ENCODE peak calls at places on chromosome 6, in six cellular contexts. H is NCI-H2081; C is amniotic stem cell; N is NCI-H748 treated with DMSO at 0.1 percent for 48 hours; V is activated naive CD4-positive, alpha-beta T cell treated with Interleukin-2 at 50 U/mL for 16 hours; G is retinal pigment epithelial cell. M is an unnamed sample.

GRCh38 chr6:41021832-41022231 is 17.2 kb downstream of the UNC5CL start:
- DNase-seq in H (no peak), N (no peak), C (peak), G (no peak), V (no peak), M (no peak)

GRCh38 chr6:168384045-168385038 is 56.6 kb upstream of the SMOC2 start:
- DNase-seq in G (no peak), H (no peak), V (no peak), C (no peak), N (no peak), M (no peak)

GRCh38 chr6:143141442-143141841 is 80.8 kb downstream of the AIG1 start:
- DNase-seq in V (no peak), G (no peak), N (no peak), H (no peak), C (no peak), M (no peak)

GRCh38 chr6:108592371-108593337 is 31.9 kb downstream of the FOXO3 start:
- DNase-seq in G (no peak), N (no peak), C (no peak), H (no peak), V (peak), M (peak)

GRCh38 chr6:53967415-53967814 is 143.8 kb upstream of the MLIP start:
- DNase-seq in N (no peak), C (no peak), H (no peak), V (no peak), G (no peak), M (no peak)

GRCh38 chr6:21587925-21588811 is 5.4 kb upstream of the SOX4 start:
- DNase-seq in V (peak), N (peak), H (peak), G (no peak), C (peak), M (no peak)

GRCh38 chr6:8749449-8749848 is 314.1 kb upstream of the SLC35B3 start:
- DNase-seq in V (no peak), H (peak), G (no peak), C (no peak), N (no peak), M (no peak)

GRCh38 chr6:145809785-145810184 is 4.8 kb downstream of the FBXO30 start:
- DNase-seq in C (no peak), G (no peak), N (no peak), H (no peak), V (no peak), M (no peak)

GRCh38 chr6:18025591-18025990 is 38.2 kb upstream of the KIF13A start:
- DNase-seq in G (no peak), V (no peak), H (no peak), N (no peak), C (no peak), M (no peak)